ENCODE peak calls at places on chromosome 9, in nine cellular contexts. P is cardiac fibroblast, Y is hepatocyte, F is BJ, O is GM12878, M is cardiac muscle cell, I is upper lobe of right lung, X is A549, Z is kidney. K is an unnamed sample.

GRCh38 chr9:129640086-129640870 is 1.7 kb downstream of the ASB6 start:
- DNase-seq in F (no peak), P (no peak), X (no peak), I (no peak), M (peak; percentile 46), Y (no peak), O (no peak), Z (peak; percentile 74), K (peak; percentile 86)

GRCh38 chr9:130461218-130461630 is 16.5 kb downstream of the ASS1 start:
- DNase-seq in P (peak; percentile 28), F (no peak), I (peak; percentile 80), Y (peak; percentile 79), X (peak; percentile 59), Z (peak; percentile 83), M (peak; percentile 50), O (no peak), K (no peak)

GRCh38 chr9:98545041-98545440 is 163.7 kb downstream of the GABBR2 start:
- DNase-seq in Y (no peak), P (no peak), Z (no peak), M (no peak), I (no peak), F (no peak), X (no peak), O (no peak), K (no peak)

GRCh38 chr9:73577867-73578266 is 426.2 kb downstream of the ANXA1 start:
- DNase-seq in M (peak; percentile 42), X (no peak), F (no peak), Z (no peak), Y (peak; percentile 36), O (no peak), I (no peak), P (no peak), K (peak; percentile 62)

GRCh38 chr9:136170291-136170901 is 34.5 kb downstream of the LHX3 start:
- DNase-seq in I (no peak), Z (no peak), O (no peak), F (no peak), Y (peak; percentile 54), M (peak; percentile 22), P (peak; percentile 3), X (peak; percentile 61), K (no peak)

GRCh38 chr9:112361602-112362001 is 18.3 kb upstream of the HSDL2 start:
- DNase-seq in I (no peak), X (no peak), F (no peak), Z (no peak), M (peak; percentile 66), O (no peak), Y (peak; percentile 69), P (peak; percentile 72), K (peak; percentile 35)

GRCh38 chr9:15642369-15642962 is 89.6 kb downstream of the CCDC171 start:
- DNase-seq in P (peak; percentile 68), Y (peak; percentile 69), O (no peak), F (peak; percentile 3), I (no peak), M (peak; percentile 69), Z (no peak), X (peak; percentile 26), K (peak; percentile 49)

GRCh38 chr9:2726620-2727335 is 9.5 kb downstream of the KCNV2 start:
- DNase-seq in Y (no peak), F (no peak), O (no peak), M (peak; percentile 28), I (no peak), X (no peak), P (peak; percentile 66), Z (no peak), K (no peak)

GRCh38 chr9:73919712-73920111 is 577.4 kb upstream of the RORB start:
- DNase-seq in F (no peak), X (no peak), P (no peak), Z (no peak), Y (no peak), O (no peak), M (no peak), I (no peak), K (no peak)

GRCh38 chr9:34594177-34594576 is 4.7 kb upstream of the CNTFR start:
- DNase-seq in Y (no peak), I (no peak), F (no peak), X (no peak), Z (peak; percentile 87), M (no peak), P (no peak), O (no peak), K (no peak)

GRCh38 chr9:21015122-21015815 is 16.2 kb downstream of the HACD4 start:
- DNase-seq in F (no peak), Y (no peak), X (no peak), I (no peak), O (no peak), Z (no peak), P (peak; percentile 26), M (peak; percentile 59), K (peak; percentile 26)

GRCh38 chr9:36382484-36382883 is 17.6 kb downstream of the RNF38 start:
- DNase-seq in Z (no peak), P (no peak), I (no peak), Y (no peak), M (no peak), X (no peak), O (no peak), F (no peak), K (no peak)

GRCh38 chr9:87213948-87214347 is 266.6 kb upstream of the GAS1 start:
- DNase-seq in I (no peak), Y (no peak), F (no peak), X (no peak), M (no peak), P (peak; percentile 50), O (no peak), Z (no peak), K (no peak)

DNA sequence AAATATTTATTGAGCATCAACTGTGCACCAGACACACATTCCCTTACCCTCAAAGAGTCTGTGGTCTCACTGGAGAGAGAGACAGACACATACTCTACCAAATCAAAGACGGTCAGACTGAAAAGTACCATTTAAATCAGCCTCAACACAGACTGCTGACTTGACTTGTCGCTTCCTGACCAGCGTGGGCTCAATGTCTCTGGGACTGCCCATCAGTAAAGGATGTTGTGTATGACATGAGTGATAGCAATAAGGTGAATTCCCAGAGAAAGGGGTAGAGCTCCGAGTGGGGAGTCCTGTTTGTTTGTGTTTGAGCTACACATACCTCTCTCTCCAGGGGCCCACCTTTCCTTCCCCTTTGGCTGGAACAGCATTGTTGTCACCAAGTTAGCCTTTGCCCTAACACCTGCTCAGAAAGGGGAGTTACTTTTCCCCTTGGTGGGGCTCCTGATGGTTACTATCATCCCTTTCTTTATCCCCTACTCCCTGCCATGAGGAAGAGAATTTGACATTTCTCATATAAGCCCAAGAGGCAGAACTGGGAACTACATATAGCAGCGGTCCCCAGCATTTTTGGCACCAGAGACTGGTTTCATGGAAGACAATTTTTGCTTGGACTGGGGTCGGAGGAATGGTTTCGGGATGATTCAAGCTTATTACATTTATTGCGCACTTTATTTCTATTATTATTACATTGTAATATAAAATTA is 33.9 kb downstream of the NR4A3 start:
- DNase-seq in I (no peak), X (no peak), P (no peak), O (no peak), M (no peak), Y (no peak), Z (no peak), F (no peak), K (no peak)
- TF ChIP-seq CTCF in I (no peak), X (no peak), P (peak; percentile 13), O (peak; percentile 18), M (no peak), Y (no peak), Z (no peak), F (no peak), K (peak; percentile 12)

GRCh38 chr9:93262537-93263310 is 78.8 kb downstream of the WNK2 start:
- DNase-seq in O (no peak), F (no peak), I (no peak), Y (peak; percentile 3), P (no peak), X (no peak), M (no peak), Z (peak; percentile 72), K (no peak)
- H3K4me3 ChIP-seq in O (no peak overlapping the region), F (no peak overlapping the region), I (no peak overlapping the region), Y (no peak overlapping the region), P (no peak overlapping the region), X (no peak overlapping the region), M (no peak overlapping the region), Z (no peak overlapping the region), K (no peak overlapping the region)

DNA sequence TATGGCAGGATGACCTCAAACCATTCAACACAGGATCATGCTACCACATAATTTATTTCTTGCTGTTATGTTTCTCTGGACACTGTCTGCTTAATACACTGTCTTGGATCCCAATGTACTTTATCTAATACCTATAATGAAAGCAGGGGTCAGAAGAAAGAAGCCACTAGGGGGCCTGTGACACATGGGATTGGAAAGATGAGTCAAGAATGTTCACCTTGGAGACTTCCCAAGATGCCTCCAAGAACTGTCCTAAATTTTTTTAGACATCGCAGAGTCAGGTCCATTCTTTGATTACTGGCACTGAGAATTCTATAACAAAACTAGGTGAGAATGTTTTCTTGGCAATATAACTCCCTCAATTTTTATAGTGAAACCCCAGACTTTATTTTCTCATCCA is 305.8 kb upstream of the SMARCA2 start:
- DNase-seq in O (no peak), P (peak; percentile 9), X (no peak), M (no peak), Y (no peak), I (no peak), Z (no peak), F (no peak), K (no peak)
- TF ChIP-seq CTCF in O (peak; percentile 55), P (no peak), X (peak; percentile 7), M (no peak), Y (no peak), I (peak; percentile 22), Z (no peak), F (peak; percentile 26), K (no peak)

GRCh38 chr9:71361357-71361756 is 239.9 kb upstream of the TRPM3 start:
- DNase-seq in X (no peak), F (no peak), I (no peak), Y (no peak), P (no peak), O (no peak), Z (no peak), M (no peak), K (no peak)

GRCh38 chr9:71368157-71368556 is 246.7 kb upstream of the TRPM3 start:
- DNase-seq in Y (no peak), F (no peak), Z (no peak), M (peak; percentile 15), I (no peak), X (no peak), O (no peak), P (no peak), K (no peak)

GRCh38 chr9:71364196-71364955 is 243.0 kb upstream of the TRPM3 start:
- DNase-seq in Y (no peak), P (no peak), Z (no peak), O (no peak), I (no peak), F (peak; percentile 90), M (no peak), X (no peak), K (no peak)

DNA sequence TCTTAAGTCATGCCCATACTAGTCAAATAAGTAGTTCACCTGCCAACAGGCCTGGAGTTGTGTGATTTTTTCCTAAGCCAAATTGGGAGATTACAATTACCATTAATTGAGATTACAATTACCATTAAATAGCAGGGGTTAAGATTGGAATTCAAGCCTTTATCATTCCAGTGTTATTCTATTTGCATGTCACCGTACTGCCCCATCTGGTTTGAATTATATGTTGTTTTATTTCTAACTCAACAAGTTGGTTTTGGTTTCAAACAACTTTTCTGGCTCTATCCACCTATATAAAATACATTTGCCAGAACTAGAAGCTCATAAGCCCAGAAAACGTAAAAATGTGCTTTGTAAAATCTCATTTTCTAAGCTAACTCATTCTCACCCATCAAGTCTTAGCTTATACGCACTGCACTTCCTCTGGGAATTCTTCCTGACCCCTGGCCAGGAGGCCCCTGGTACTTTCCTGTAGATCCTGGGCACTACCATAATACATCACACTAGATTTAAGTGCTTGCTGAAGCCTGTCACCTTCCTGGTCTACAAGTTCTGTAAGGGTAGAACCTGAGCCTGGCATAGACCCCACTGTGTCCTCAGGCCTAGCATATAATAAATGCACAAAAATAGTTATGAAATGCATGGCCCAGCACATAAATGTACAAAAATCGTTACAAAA is 242.0 kb upstream of the TRPM3 start:
- DNase-seq in F (no peak), O (no peak), Y (no peak), P (no peak), Z (no peak), X (no peak), I (no peak), M (no peak), K (no peak)
- H3K4me3 ChIP-seq in F (no peak overlapping the region), O (no peak overlapping the region), Y (no peak overlapping the region), P (no peak overlapping the region), Z (no peak overlapping the region), X (no peak overlapping the region), I (no peak overlapping the region), M (no peak overlapping the region), K (no peak overlapping the region)